ENCODE peak calls at places on chromosomes 1 and 21, in four cellular contexts. One of them, this sample, is unnamed.

GRCh38 chr1:56157477-56157876 is 421.9 kb downstream of the PLPP3 start:
- DNase-seq in endothelial cell of umbilical vein: no peak
- DNase-seq in NB4: no peak
- DNase-seq in A549: no peak
- DNase-seq in this sample: no peak

GRCh38 chr1:210989949-210990348 is 144.0 kb downstream of the KCNH1 start:
- DNase-seq in NB4: no peak
- DNase-seq in A549: no peak
- DNase-seq in endothelial cell of umbilical vein: no peak
- DNase-seq in this sample: no peak

GRCh38 chr1:27332536-27333281 is 9.1 kb upstream of the SYTL1 start:
- DNase-seq in endothelial cell of umbilical vein: peak
- DNase-seq in A549: no peak
- DNase-seq in NB4: peak
- DNase-seq in this sample: no peak

GRCh38 chr21:46035809-46036695 is 54.5 kb downstream of the COL6A1 start:
- DNase-seq in NB4: no peak
- DNase-seq in endothelial cell of umbilical vein: no peak
- DNase-seq in A549: no peak
- DNase-seq in this sample: no peak

GRCh38 chr1:17128361-17128760 is 9.1 kb upstream of the PADI2 start:
- DNase-seq in endothelial cell of umbilical vein: peak
- DNase-seq in A549: peak
- DNase-seq in NB4: peak
- DNase-seq in this sample: no peak

GRCh38 chr1:182806015-182806678 is 16.6 kb downstream of the NPL start:
- DNase-seq in NB4: no peak
- DNase-seq in A549: no peak
- DNase-seq in endothelial cell of umbilical vein: no peak
- DNase-seq in this sample: peak

GRCh38 chr1:44377925-44378784 is 23.1 kb upstream of the ERI3 start:
- DNase-seq in A549: peak
- DNase-seq in endothelial cell of umbilical vein: peak
- DNase-seq in NB4: peak
- DNase-seq in this sample: peak

GRCh38 chr1:31431351-31431750 is 18.3 kb downstream of the SERINC2 start:
- DNase-seq in endothelial cell of umbilical vein: no peak
- DNase-seq in NB4: no peak
- DNase-seq in A549: no peak
- DNase-seq in this sample: no peak

GRCh38 chr1:29325675-29326074 is 89.4 kb downstream of the PTPRU start:
- DNase-seq in endothelial cell of umbilical vein: no peak
- DNase-seq in NB4: no peak
- DNase-seq in A549: no peak
- DNase-seq in this sample: no peak

GRCh38 chr1:8222789-8223188 is 95.1 kb upstream of the SLC45A1 start:
- DNase-seq in A549: no peak
- DNase-seq in endothelial cell of umbilical vein: no peak
- DNase-seq in NB4: no peak
- DNase-seq in this sample: no peak

GRCh38 chr1:212030936-212031528 is 4.3 kb downstream of the INTS7 start:
- DNase-seq in NB4: peak
- DNase-seq in endothelial cell of umbilical vein: peak
- DNase-seq in A549: peak
- DNase-seq in this sample: peak

GRCh38 chr1:175182347-175182746 is 10.2 kb downstream of the KIAA0040 start:
- DNase-seq in NB4: no peak
- DNase-seq in A549: no peak
- DNase-seq in endothelial cell of umbilical vein: no peak
- DNase-seq in this sample: no peak

GRCh38 chr1:197892684-197893083 is 9.7 kb upstream of the C1orf53 start:
- DNase-seq in endothelial cell of umbilical vein: no peak
- DNase-seq in NB4: no peak
- DNase-seq in A549: no peak
- DNase-seq in this sample: peak

GRCh38 chr1:16440150-16440479 is 409 bp upstream of the NECAP2 start:
- DNase-seq in endothelial cell of umbilical vein: no peak
- DNase-seq in A549: no peak
- DNase-seq in NB4: no peak
- DNase-seq in this sample: peak

GRCh38 chr1:116242741-116243140 is 130.3 kb upstream of the ATP1A1 start:
- DNase-seq in endothelial cell of umbilical vein: no peak
- DNase-seq in NB4: no peak
- DNase-seq in A549: no peak
- DNase-seq in this sample: no peak

GRCh38 chr1:2290171-2290578 is 62.1 kb downstream of the SKI start:
- DNase-seq in NB4: no peak
- DNase-seq in endothelial cell of umbilical vein: no peak
- DNase-seq in A549: no peak
- DNase-seq in this sample: no peak

GRCh38 chr1:4933232-4933631 is 278.8 kb downstream of the AJAP1 start:
- DNase-seq in endothelial cell of umbilical vein: no peak
- DNase-seq in A549: no peak
- DNase-seq in NB4: no peak
- DNase-seq in this sample: no peak

GRCh38 chr1:165852896-165853295 is 25.5 kb downstream of the UCK2 start:
- DNase-seq in endothelial cell of umbilical vein: no peak
- DNase-seq in A549: no peak
- DNase-seq in NB4: no peak
- DNase-seq in this sample: no peak

GRCh38 chr1:239185245-239185619 is 201.1 kb upstream of the CHRM3 start:
- DNase-seq in NB4: no peak
- DNase-seq in A549: no peak
- DNase-seq in endothelial cell of umbilical vein: no peak
- DNase-seq in this sample: no peak

GRCh38 chr1:91778964-91779363 is 107.0 kb downstream of the TGFBR3 start:
- DNase-seq in endothelial cell of umbilical vein: no peak
- DNase-seq in A549: no peak
- DNase-seq in NB4: no peak
- DNase-seq in this sample: no peak

GRCh38 chr1:206503591-206504362 is 3.6 kb upstream of the RASSF5 start:
- DNase-seq in endothelial cell of umbilical vein: peak
- DNase-seq in A549: peak
- DNase-seq in NB4: peak
- DNase-seq in this sample: peak

GRCh38 chr1:224084867-224085266 is 29.0 kb upstream of the FBXO28 start:
- DNase-seq in endothelial cell of umbilical vein: no peak
- DNase-seq in A549: no peak
- DNase-seq in NB4: no peak
- DNase-seq in this sample: no peak

GRCh38 chr1:19445417-19446342 is 39.7 kb downstream of the CAPZB start:
- DNase-seq in NB4: no peak
- DNase-seq in A549: peak
- DNase-seq in endothelial cell of umbilical vein: peak
- DNase-seq in this sample: peak

GRCh38 chr1:6025269-6026094 is 20.2 kb upstream of the KCNAB2 start:
- DNase-seq in endothelial cell of umbilical vein: no peak
- DNase-seq in A549: no peak
- DNase-seq in NB4: peak
- DNase-seq in this sample: no peak

GRCh38 chr1:92480813-92481597 is 5.7 kb downstream of the GFI1 start:
- DNase-seq in A549: no peak
- DNase-seq in NB4: peak
- DNase-seq in endothelial cell of umbilical vein: no peak
- DNase-seq in this sample: no peak

DNA sequence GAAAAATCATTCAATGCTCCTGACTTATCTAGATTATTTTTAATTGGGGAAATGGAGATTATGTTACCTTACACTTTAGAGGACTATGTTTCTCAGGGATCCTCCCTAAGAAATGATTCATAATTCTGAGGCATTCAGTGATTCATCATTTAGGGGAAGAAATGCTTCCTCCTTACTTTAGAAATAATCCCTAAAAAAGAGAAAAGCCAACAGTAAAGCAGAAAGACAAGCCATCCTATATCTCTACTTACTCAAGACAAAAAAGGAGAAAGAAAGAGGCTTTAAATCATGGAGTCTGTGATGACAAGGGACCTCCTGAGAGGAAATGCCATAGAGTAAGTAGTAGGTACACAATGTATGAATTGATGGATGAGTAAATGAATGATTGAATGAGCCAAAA is 137.0 kb downstream of the BRINP2 start:
- DNase-seq in endothelial cell of umbilical vein: no peak
- DNase-seq in NB4: no peak
- DNase-seq in A549: no peak
- DNase-seq in this sample: no peak
- TF ChIP-seq MYC in endothelial cell of umbilical vein: no peak
- TF ChIP-seq MYC in NB4: no peak
- TF ChIP-seq MYC in A549: no peak
- TF ChIP-seq MYC in this sample: no peak

GRCh38 chr1:162305969-162306368 is 70.7 kb downstream of the SPATA46 start:
- DNase-seq in NB4: no peak
- DNase-seq in endothelial cell of umbilical vein: peak
- DNase-seq in A549: peak
- DNase-seq in this sample: peak
- TF ChIP-seq MYC in NB4: no peak
- TF ChIP-seq MYC in endothelial cell of umbilical vein: no peak
- TF ChIP-seq MYC in A549: no peak
- TF ChIP-seq MYC in this sample: no peak

DNA sequence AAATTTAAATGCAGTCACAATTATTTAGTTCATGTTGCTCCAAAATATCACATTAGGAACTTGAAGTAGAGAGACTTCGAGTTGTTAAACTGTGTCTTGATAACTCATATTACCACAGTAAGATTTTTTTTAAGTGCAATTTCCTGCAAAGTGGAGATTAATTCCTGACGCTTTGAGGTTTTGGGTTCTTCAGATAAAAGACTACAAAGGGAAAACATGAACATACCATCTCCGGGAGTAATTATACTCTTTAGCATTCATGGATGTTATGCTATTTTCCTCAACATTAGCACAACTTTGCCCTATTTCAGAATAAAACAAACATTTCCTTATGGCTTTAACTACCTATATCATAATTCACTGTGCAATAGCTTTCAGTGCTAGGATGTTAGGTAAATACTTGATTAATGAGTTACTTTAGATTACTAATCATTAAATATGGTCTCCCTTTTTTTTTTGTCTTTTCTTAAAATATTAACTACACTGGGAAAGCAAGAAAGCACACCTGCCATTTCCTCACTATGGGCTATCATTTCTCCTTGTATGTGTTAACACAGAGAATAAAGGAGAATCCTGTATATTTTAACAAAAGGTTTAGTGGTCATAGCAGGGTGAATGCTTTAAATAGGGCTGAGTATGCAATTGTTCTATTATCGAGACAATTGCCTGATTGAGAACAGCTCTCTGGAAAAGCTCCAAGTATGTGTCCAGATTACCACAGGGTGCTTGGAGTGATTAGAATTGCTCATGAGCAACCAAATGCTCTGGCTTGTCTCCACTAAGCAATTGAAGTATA is 252.5 kb upstream of the C1orf105 start:
- DNase-seq in endothelial cell of umbilical vein: no peak
- DNase-seq in NB4: no peak
- DNase-seq in A549: no peak
- DNase-seq in this sample: no peak
- TF ChIP-seq MYC in endothelial cell of umbilical vein: no peak
- TF ChIP-seq MYC in NB4: no peak
- TF ChIP-seq MYC in A549: no peak
- TF ChIP-seq MYC in this sample: no peak

GRCh38 chr1:156709743-156710489 is 4.5 kb upstream of the CRABP2 start:
- DNase-seq in endothelial cell of umbilical vein: peak
- DNase-seq in NB4: no peak
- DNase-seq in A549: peak
- DNase-seq in this sample: no peak
- TF ChIP-seq MYC in endothelial cell of umbilical vein: no peak
- TF ChIP-seq MYC in NB4: no peak
- TF ChIP-seq MYC in A549: no peak
- TF ChIP-seq MYC in this sample: no peak

DNA sequence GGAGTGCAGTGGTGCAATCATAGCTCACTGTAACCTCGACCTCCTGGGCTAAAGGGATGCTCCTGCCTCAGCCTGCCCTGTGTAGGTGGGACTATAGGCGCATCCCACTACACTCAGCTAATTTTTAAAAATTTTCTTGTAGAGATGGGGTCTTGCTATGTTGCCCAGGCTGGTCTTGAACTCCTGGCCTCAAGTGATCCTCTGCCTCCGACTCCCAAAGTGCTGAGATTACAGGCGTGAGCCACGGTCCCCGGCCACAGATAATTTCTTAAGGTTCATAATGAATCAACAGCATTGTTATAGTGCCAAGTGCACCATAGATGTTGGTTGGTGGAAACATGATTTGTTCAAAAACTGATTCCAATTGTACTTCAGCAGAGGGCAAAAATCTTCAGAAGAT is 42.2 kb upstream of the CNN3 start:
- DNase-seq in A549: no peak
- DNase-seq in endothelial cell of umbilical vein: no peak
- DNase-seq in NB4: no peak
- DNase-seq in this sample: no peak
- TF ChIP-seq MYC in A549: no peak
- TF ChIP-seq MYC in endothelial cell of umbilical vein: no peak
- TF ChIP-seq MYC in NB4: no peak
- TF ChIP-seq MYC in this sample: no peak

GRCh38 chr1:180311011-180311730 is 81.1 kb downstream of the LHX4 start:
- DNase-seq in A549: peak
- DNase-seq in NB4: no peak
- DNase-seq in endothelial cell of umbilical vein: no peak
- DNase-seq in this sample: no peak
- TF ChIP-seq MYC in A549: no peak
- TF ChIP-seq MYC in NB4: no peak
- TF ChIP-seq MYC in endothelial cell of umbilical vein: no peak
- TF ChIP-seq MYC in this sample: no peak

GRCh38 chr1:111116496-111116895 is 23.4 kb downstream of the DRAM2 start:
- DNase-seq in NB4: no peak
- DNase-seq in A549: no peak
- DNase-seq in endothelial cell of umbilical vein: no peak
- DNase-seq in this sample: no peak
- TF ChIP-seq MYC in NB4: no peak
- TF ChIP-seq MYC in A549: no peak
- TF ChIP-seq MYC in endothelial cell of umbilical vein: no peak
- TF ChIP-seq MYC in this sample: no peak

This sample was measured in HepG2.